ENCODE peak calls at places on chromosomes 13 and 19, in six cellular contexts. K is HCT116, B is lower leg skin, C is uterus, F is ovary, N is suprapubic skin. P is an unnamed sample.

GRCh38 chr13:37029617-37030016 is 29.0 kb downstream of the EXOSC8 start:
- DNase-seq in B (no peak), F (no peak), N (no peak), K (no peak), C (no peak), P (no peak)

GRCh38 chr13:27194209-27194608 is 22.6 kb upstream of the USP12 start:
- DNase-seq in N (no peak), B (no peak), C (no peak), F (no peak), K (no peak), P (no peak)

GRCh38 chr13:113239986-113240385 is 30.6 kb downstream of the CUL4A start:
- DNase-seq in F (no peak), N (peak), C (no peak), B (no peak), K (no peak), P (no peak)

GRCh38 chr19:4058696-4059492 is 7.8 kb downstream of the ZBTB7A start:
- DNase-seq in K (no peak), F (peak), C (no peak), B (no peak), N (no peak), P (no peak)

GRCh38 chr19:10142701-10143375 is 23.1 kb upstream of the EIF3G start:
- DNase-seq in K (no peak), N (no peak), C (no peak), F (no peak), B (no peak), P (no peak)

GRCh38 chr13:113998781-113999617 is 25.1 kb upstream of the C13orf46 start:
- DNase-seq in B (no peak), K (no peak), N (peak), C (no peak), F (no peak), P (no peak)

GRCh38 chr19:7078007-7078406 is 8.5 kb downstream of the ZNF557 start:
- DNase-seq in K (no peak), N (no peak), B (no peak), F (no peak), C (no peak), P (no peak)

GRCh38 chr19:34253711-34254551 is 423 bp upstream of the GARRE1 start:
- DNase-seq in B (peak), F (peak), C (peak), K (no peak), N (peak), P (peak)

GRCh38 chr13:52450793-52451116 is 321 bp upstream of the VPS36 start:
- DNase-seq in N (no peak), B (no peak), F (no peak), K (no peak), C (no peak), P (no peak)

GRCh38 chr13:52447815-52448552 is 2.5 kb downstream of the VPS36 start:
- DNase-seq in F (no peak), K (no peak), B (no peak), N (no peak), C (no peak), P (no peak)

GRCh38 chr13:52449323-52450011 is 967 bp downstream of the VPS36 start:
- DNase-seq in F (no peak), K (no peak), B (no peak), C (no peak), N (no peak), P (no peak)

GRCh38 chr13:52452470-52452869 is 2.0 kb upstream of the VPS36 start:
- DNase-seq in N (no peak), K (no peak), F (no peak), B (no peak), C (no peak), P (no peak)

DNA sequence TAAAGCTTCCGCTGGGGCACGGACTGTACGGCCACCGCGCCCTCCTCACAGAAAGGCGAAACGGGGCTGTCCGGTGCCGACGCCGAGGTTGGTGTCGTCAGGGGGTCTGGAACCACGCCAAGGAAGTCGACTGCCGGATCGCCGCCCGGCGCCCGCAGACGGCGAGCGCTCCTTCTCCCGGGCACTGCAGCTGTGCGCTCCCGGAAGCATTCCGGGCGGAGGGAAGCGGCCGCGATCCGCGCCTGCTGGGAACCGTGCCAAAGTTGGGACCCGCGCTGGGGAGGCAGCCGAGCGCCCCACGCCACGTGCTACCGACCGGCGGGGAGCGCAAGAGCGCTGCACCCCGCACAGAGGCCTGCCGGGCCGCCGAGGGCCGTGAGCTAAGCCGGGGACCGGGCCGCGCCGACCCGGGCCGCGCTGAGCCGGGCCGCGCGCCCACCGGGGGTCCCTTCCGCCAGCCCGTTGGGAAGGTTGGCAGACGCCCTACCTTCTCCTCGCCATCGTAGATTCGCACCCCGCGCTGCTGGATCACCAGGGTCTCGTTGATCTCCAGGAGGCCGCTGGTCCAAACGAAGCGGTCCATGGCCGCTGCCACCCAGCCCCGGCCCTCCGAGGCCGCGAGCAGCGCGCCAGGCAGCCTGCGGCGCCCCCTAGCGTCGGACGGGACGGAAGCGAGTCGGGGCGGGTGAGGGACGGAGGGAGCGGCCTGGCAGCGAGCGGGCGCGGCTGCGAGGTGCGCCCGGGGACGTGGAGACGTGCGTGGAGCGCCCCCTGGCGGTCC is at the start of gene VPS36:
- DNase-seq in F (peak), N (peak), C (peak), B (peak), K (peak), P (peak)
- TF ChIP-seq POLR2A in F (peak), N (peak), C (peak), B (no peak), K (no peak), P (peak)

DNA sequence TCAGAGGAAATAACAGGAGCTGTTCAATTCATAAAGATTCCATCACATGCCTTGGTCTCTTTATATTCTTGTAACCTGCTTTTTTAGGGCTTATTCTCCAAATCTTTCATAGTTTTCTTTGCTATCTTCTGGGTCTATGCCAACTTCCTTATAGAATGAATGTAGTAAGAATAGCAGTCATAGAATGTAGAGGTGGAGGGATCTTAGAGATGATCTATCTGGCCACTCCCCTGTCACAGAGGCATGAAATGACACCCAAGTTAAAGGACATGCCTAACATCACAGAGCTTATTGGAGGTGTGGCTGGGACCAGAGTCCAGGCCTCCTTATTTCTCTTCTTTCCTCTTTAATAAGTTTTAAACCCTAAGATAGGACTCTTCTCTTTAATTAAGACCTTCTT is 13.2 kb downstream of the LCP1 start:
- DNase-seq in N (no peak), B (no peak), C (no peak), F (no peak), K (no peak), P (no peak)
- TF ChIP-seq POLR2A in N (no peak), B (no peak), C (no peak), F (no peak), K (no peak), P (no peak)

DNA sequence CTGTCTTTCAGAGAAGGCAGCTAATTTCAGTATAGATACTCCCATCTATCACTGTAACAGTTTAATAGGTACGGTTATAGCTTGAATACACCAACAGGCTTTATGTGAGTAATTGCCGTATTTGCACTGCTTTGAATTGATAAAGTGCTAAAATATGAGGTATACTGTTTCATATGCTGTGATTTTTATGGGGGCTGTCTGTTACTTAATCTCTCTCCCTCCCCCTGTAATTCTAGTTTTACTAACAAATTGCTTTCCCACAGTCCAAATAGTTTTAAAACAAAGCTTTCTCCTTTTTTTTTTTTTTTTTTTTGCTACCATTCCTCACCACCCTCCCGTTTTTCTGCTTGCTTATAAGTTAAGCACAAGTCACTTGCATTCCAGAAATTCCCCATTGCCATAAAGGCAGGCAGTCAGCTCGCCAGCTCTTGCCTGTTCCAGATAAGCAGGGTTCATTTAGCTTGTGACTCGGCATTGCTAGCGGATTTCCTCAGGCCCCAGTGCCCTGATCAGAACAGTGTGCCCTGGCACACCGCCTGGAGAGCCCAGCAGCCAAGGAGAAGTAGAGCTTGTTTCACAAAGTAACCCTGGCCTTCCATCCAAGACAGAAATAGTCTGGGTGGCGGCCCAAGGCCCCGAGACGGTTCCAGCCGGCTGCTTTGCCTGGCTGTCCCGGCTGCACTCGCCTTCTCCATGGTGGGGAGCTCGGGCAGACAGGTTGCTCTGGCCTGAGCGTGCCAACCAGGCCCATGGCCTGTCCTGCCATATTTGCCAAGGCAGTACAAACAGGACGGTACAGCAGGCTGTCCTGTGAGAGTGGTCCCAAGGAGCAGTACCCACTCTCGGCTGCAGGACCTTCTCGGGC is 43.5 kb upstream of the NPAS1 start:
- DNase-seq in K (peak), N (peak), C (peak), F (peak), B (peak), P (no peak)
- TF ChIP-seq POLR2A in K (no peak), N (no peak), C (no peak), F (no peak), B (no peak), P (no peak)

GRCh38 chr19:35545855-35546381 is 492 bp downstream of the TMEM147 start:
- DNase-seq in B (no peak), N (no peak), C (no peak), F (peak), K (no peak), P (peak)

GRCh38 chr19:35543280-35544109 is 1.9 kb upstream of the TMEM147 start:
- DNase-seq in C (no peak), F (no peak), B (no peak), K (no peak), N (no peak), P (no peak)

GRCh38 chr19:35546532-35546931 is 1.1 kb downstream of the TMEM147 start:
- DNase-seq in C (no peak), B (no peak), F (no peak), N (no peak), K (no peak), P (no peak)

GRCh38 chr19:35544110-35544802 is 1.2 kb upstream of the TMEM147 start:
- DNase-seq in C (no peak), B (no peak), F (no peak), N (no peak), K (no peak), P (no peak)

DNA sequence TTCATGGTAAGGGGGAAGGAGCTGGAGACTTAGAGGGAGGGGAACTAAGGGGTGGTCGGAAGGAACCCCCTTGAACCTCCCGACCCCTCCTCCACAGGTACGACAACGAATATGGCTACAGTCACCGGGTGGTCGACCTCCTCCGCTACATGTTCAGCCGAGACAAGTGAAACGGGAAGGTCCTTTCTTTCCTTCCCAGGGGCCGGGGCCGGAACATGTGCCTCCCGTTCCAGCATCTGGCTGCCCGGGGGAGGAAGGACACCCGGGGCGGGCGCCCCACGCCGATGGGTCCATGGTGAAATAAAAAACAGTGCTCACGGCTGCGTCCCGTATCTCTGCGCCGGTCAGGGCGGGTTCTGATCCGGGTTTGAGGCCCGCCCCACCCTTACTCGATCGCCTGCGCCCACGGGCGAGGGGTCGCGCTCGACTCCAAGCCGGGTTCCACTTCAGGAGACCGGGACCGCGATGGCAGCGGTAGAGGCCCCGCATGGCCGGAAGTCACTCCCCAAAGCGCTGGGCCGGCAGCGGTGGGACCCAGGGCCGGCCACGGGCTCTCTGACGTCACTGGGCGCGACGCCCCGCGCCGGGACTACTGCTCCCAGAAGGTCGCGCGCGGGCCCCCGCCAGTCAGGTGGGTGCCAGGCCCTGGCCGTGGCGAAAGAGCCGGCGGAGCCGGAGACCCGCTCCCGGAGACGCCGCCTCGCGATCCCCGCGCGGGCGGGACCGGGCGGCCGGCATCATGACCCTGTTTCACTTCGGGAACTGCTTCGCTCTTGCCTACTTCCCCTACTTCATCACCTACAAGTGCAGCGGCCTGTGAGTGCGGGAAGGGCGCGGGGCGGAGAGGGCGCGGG is at the start of gene TMEM147:
- DNase-seq in N (peak), C (peak), B (peak), K (peak), F (peak), P (peak)
- TF ChIP-seq POLR2A in N (no peak), C (peak), B (no peak), K (peak), F (peak), P (no peak)

DNA sequence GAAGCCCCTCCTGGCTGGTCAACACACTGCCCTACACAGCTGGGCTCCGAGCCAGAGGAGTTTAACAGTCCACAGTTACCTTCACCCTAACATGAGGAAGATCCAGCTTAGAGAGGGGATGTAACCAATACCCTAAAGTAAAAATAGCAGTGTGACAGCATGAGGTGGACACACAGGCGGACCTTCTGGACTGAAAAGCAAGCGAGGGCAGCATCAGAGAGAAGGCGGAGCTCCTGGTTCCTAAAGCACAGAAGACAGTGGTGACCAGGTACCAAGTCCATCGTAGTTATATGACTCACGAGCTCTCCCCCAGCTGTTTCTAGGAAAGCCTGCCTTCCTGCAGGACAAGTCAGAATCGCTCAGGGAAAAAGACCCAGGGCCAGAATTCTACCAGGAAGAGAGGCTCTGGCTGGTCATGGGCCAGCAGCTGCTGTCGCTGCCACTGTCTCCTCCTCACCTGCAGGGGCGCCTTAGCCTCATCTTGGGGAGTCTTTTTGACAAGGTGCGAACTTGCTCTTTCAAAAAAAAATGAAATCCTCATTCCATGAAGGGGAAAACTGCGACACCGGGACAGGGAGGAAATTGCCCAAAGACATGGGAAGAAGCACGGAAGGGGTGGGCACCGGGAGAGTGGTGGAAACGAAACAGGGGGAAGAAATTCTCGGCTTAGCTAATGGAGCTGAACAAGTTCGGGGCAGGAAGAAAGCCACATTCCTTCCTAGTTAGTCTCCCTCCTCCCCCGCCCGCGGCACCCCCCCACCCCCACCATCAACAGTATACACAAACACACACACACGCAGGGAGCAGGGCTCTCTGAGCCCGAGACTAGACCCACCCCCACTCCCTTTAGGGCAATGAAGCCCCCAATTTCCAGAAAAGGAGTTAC is 1.7 kb downstream of the ELL start:
- DNase-seq in N (no peak), F (peak), C (peak), K (peak), B (peak), P (no peak)
- TF ChIP-seq POLR2A in N (no peak), F (no peak), C (peak), K (no peak), B (no peak), P (no peak)